ENCODE peak calls at places on chromosomes 2 and 18, in ten cellular contexts. P, G, R, M, E, C, I, T, O and N are unnamed samples.

GRCh38 chr2:100554788-100555407 is 7.9 kb upstream of the PDCL3 start:
- DNase-seq in P (no peak), G (no peak), R (no peak), M (no peak), E (no peak), C (no peak), I (no peak), T (no peak), O (no peak), N (no peak)

GRCh38 chr2:169818241-169818640 is 6.5 kb downstream of the METTL5 start:
- DNase-seq in P (no peak), G (no peak), R (no peak), M (no peak), E (no peak), C (no peak), I (no peak), T (no peak), O (no peak), N (no peak)

GRCh38 chr2:207768891-207769596 is 662 bp downstream of the FZD5 start:
- DNase-seq in P (no peak), G (peak; percentile 54), R (no peak), M (peak; percentile 76), E (no peak), C (peak; percentile 31), I (no peak), T (peak; percentile 50), O (no peak), N (peak; percentile 35)

GRCh38 chr2:41610501-41611242 is 437.1 kb upstream of the PKDCC start:
- DNase-seq in P (no peak), G (peak; percentile 88), R (no peak), M (no peak), E (no peak), C (no peak), I (no peak), T (peak; percentile 4), O (peak; percentile 60), N (peak; percentile 87)

GRCh38 chr2:226799211-226799975 is at the start of gene IRS1:
- DNase-seq in P (no peak), G (peak; percentile 75), R (peak; percentile 75), M (peak; percentile 92), E (peak; percentile 86), C (no peak), I (peak; percentile 32), T (peak; percentile 96), O (peak; percentile 52), N (peak; percentile 92)

GRCh38 chr2:191851159-191851558 is 4.3 kb upstream of the CAVIN2 start:
- DNase-seq in P (no peak), G (no peak), R (no peak), M (no peak), E (no peak), C (no peak), I (no peak), T (no peak), O (no peak), N (no peak)

GRCh38 chr2:231399853-231400667 is 4.5 kb downstream of the B3GNT7 start:
- DNase-seq in P (no peak), G (peak; percentile 44), R (peak; percentile 64), M (no peak), E (no peak), C (peak; percentile 64), I (no peak), T (peak; percentile 31), O (no peak), N (peak; percentile 50)

GRCh38 chr2:20450201-20451108 is 3.6 kb downstream of the RHOB start:
- DNase-seq in P (no peak), G (peak; percentile 91), R (peak; percentile 73), M (peak; percentile 91), E (peak; percentile 55), C (no peak), I (no peak), T (peak; percentile 83), O (peak; percentile 78), N (peak; percentile 90)

GRCh38 chr18:54880706-54881105 is 52.4 kb downstream of the RAB27B start:
- DNase-seq in P (no peak), G (peak; percentile 58), R (no peak), M (peak; percentile 94), E (peak; percentile 7), C (peak; percentile 6), I (no peak), T (peak; percentile 26), O (peak; percentile 81), N (peak; percentile 76)

GRCh38 chr2:241030883-241031282 is 32.5 kb downstream of the SNED1 start:
- DNase-seq in P (no peak), G (no peak), R (no peak), M (no peak), E (no peak), C (no peak), I (no peak), T (no peak), O (no peak), N (no peak)

GRCh38 chr2:25720575-25720974 is 47.2 kb upstream of the DTNB start:
- DNase-seq in P (no peak), G (no peak), R (no peak), M (no peak), E (no peak), C (no peak), I (no peak), T (no peak), O (no peak), N (no peak)

GRCh38 chr18:31204833-31205232 is 42.2 kb upstream of the DSC1 start:
- DNase-seq in P (no peak), G (no peak), R (no peak), M (no peak), E (no peak), C (no peak), I (no peak), T (no peak), O (no peak), N (no peak)

GRCh38 chr18:31203794-31204148 is 41.1 kb upstream of the DSC1 start:
- DNase-seq in P (no peak), G (no peak), R (no peak), M (no peak), E (no peak), C (no peak), I (no peak), T (no peak), O (no peak), N (no peak)

GRCh38 chr18:31204169-31204568 is 41.5 kb upstream of the DSC1 start:
- DNase-seq in P (no peak), G (no peak), R (no peak), M (no peak), E (no peak), C (no peak), I (no peak), T (no peak), O (no peak), N (no peak)

GRCh38 chr18:31206064-31206463 is 43.4 kb upstream of the DSC1 start:
- DNase-seq in P (no peak), G (no peak), R (no peak), M (no peak), E (no peak), C (no peak), I (no peak), T (no peak), O (no peak), N (no peak)

GRCh38 chr18:31205273-31205672 is 42.6 kb upstream of the DSC1 start:
- DNase-seq in P (no peak), G (no peak), R (no peak), M (no peak), E (no peak), C (no peak), I (no peak), T (no peak), O (no peak), N (no peak)
- H3K4me3 ChIP-seq in P (no peak overlapping the region), G (no peak overlapping the region), R (no peak overlapping the region), M (no peak overlapping the region), E (no peak overlapping the region), C (no peak overlapping the region), I (no peak overlapping the region), T (no peak overlapping the region), O (no peak overlapping the region), N (no peak overlapping the region)

GRCh38 chr2:127676906-127677305 is 1.6 kb upstream of the LIMS2 start:
- DNase-seq in P (no peak), G (no peak), R (peak; percentile 8), M (no peak), E (no peak), C (no peak), I (no peak), T (no peak), O (no peak), N (no peak)

GRCh38 chr2:127672341-127673303 is 2.7 kb downstream of the LIMS2 start:
- DNase-seq in P (no peak), G (no peak), R (peak; percentile 23), M (no peak), E (no peak), C (no peak), I (no peak), T (peak; percentile 4), O (no peak), N (no peak)

GRCh38 chr2:127675335-127676261 is at the start of gene LIMS2:
- DNase-seq in P (no peak), G (peak; percentile 44), R (peak; percentile 30), M (peak; percentile 50), E (peak; percentile 77), C (peak; percentile 49), I (no peak), T (peak; percentile 42), O (no peak), N (peak; percentile 46)

GRCh38 chr2:127673304-127674069 is 1.8 kb downstream of the LIMS2 start:
- DNase-seq in P (no peak), G (peak; percentile 32), R (peak; percentile 20), M (no peak), E (no peak), C (no peak), I (no peak), T (peak; percentile 3), O (no peak), N (no peak)

GRCh38 chr2:127674241-127675209 is 805 bp downstream of the LIMS2 start:
- DNase-seq in P (no peak), G (no peak), R (peak; percentile 25), M (no peak), E (peak; percentile 47), C (peak; percentile 41), I (no peak), T (no peak), O (no peak), N (no peak)
- H3K4me3 ChIP-seq in P (peak overlapping the region; percentile 58), G (peak overlapping the region; percentile 66), R (peak overlapping the region; percentile 65), M (peak overlapping the region; percentile 23), E (peak overlapping the region; percentile 58), C (peak overlapping the region; percentile 77), I (peak overlapping the region; percentile 48), T (peak overlapping the region; percentile 42), O (peak overlapping the region; percentile 42), N (peak overlapping the region; percentile 45)

DNA sequence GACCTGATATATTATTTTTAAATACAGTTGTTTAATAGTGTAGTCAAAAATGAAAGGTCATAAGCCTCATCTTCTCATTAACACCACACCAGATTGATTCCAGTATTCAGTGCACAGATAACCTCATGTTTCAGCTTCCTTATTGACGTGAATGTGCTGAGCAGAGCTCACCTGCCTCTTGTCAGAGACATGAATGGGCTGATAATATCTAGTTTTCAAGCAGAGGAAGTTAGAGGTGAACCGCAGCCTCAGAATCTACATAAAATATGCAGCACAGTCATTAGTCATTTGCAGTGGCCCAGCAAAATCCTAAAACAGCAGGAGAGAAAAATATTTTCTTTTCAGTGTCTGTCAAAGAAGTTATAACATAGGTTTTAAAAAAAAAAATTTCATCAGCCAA is 216.2 kb downstream of the GBX2 start:
- DNase-seq in P (no peak), G (no peak), R (no peak), M (peak; percentile 44), E (no peak), C (no peak), I (no peak), T (no peak), O (peak; percentile 28), N (no peak)
- H3K4me3 ChIP-seq in P (no peak overlapping the region), G (no peak overlapping the region), R (no peak overlapping the region), M (no peak overlapping the region), E (no peak overlapping the region), C (no peak overlapping the region), I (no peak overlapping the region), T (no peak overlapping the region), O (no peak overlapping the region), N (no peak overlapping the region)

GRCh38 chr18:42067527-42067926 is 112.5 kb downstream of the PIK3C3 start:
- DNase-seq in P (no peak), G (no peak), R (no peak), M (no peak), E (no peak), C (no peak), I (no peak), T (no peak), O (no peak), N (no peak)
- H3K4me3 ChIP-seq in P (no peak overlapping the region), G (no peak overlapping the region), R (no peak overlapping the region), M (no peak overlapping the region), E (no peak overlapping the region), C (no peak overlapping the region), I (no peak overlapping the region), T (no peak overlapping the region), O (no peak overlapping the region), N (no peak overlapping the region)